ENCODE peak calls at places on chromosomes 7 and 10, in six cellular contexts. One of them, this sample, is unnamed.

GRCh38 chr10:116766241-116767198 is 24.2 kb upstream of the HSPA12A start:
- DNase-seq in naive thymus-derived CD4-positive, alpha-beta T cell: no peak
- DNase-seq in stimulated activated naive B cell treated with anti-CD40 and anti-IgM and Interleukin-4, amounts not matched to agents 10 μg/mL and 1 μg/mL and 100 μg/mL, for 72 hours: no peak
- DNase-seq in endothelial cell of umbilical vein: no peak
- DNase-seq in RCC 7860: peak
- DNase-seq in AG09319: no peak
- DNase-seq in this sample: no peak

GRCh38 chr10:45308707-45309106 is 6.7 kb downstream of the OR13A1 start:
- DNase-seq in endothelial cell of umbilical vein: no peak
- DNase-seq in AG09319: no peak
- DNase-seq in RCC 7860: no peak
- DNase-seq in stimulated activated naive B cell treated with anti-CD40 and anti-IgM and Interleukin-4, amounts not matched to agents 10 μg/mL and 1 μg/mL and 100 μg/mL, for 72 hours: no peak
- DNase-seq in naive thymus-derived CD4-positive, alpha-beta T cell: no peak
- DNase-seq in this sample: no peak

GRCh38 chr7:31094271-31094670 is 42.2 kb downstream of the ADCYAP1R1 start:
- DNase-seq in endothelial cell of umbilical vein: no peak
- DNase-seq in naive thymus-derived CD4-positive, alpha-beta T cell: no peak
- DNase-seq in AG09319: no peak
- DNase-seq in stimulated activated naive B cell treated with anti-CD40 and anti-IgM and Interleukin-4, amounts not matched to agents 10 μg/mL and 1 μg/mL and 100 μg/mL, for 72 hours: no peak
- DNase-seq in RCC 7860: no peak
- DNase-seq in this sample: no peak

GRCh38 chr7:4216016-4216415 is 466.1 kb upstream of the FOXK1 start:
- DNase-seq in endothelial cell of umbilical vein: no peak
- DNase-seq in RCC 7860: no peak
- DNase-seq in stimulated activated naive B cell treated with anti-CD40 and anti-IgM and Interleukin-4, amounts not matched to agents 10 μg/mL and 1 μg/mL and 100 μg/mL, for 72 hours: no peak
- DNase-seq in naive thymus-derived CD4-positive, alpha-beta T cell: no peak
- DNase-seq in AG09319: no peak
- DNase-seq in this sample: peak

GRCh38 chr10:29946953-29947700 is 112.3 kb downstream of the JCAD start:
- DNase-seq in RCC 7860: peak
- DNase-seq in stimulated activated naive B cell treated with anti-CD40 and anti-IgM and Interleukin-4, amounts not matched to agents 10 μg/mL and 1 μg/mL and 100 μg/mL, for 72 hours: no peak
- DNase-seq in naive thymus-derived CD4-positive, alpha-beta T cell: no peak
- DNase-seq in endothelial cell of umbilical vein: peak
- DNase-seq in AG09319: peak
- DNase-seq in this sample: peak

GRCh38 chr10:73780301-73780700 is 1.5 kb upstream of the CHCHD1 start:
- DNase-seq in AG09319: no peak
- DNase-seq in endothelial cell of umbilical vein: no peak
- DNase-seq in RCC 7860: no peak
- DNase-seq in stimulated activated naive B cell treated with anti-CD40 and anti-IgM and Interleukin-4, amounts not matched to agents 10 μg/mL and 1 μg/mL and 100 μg/mL, for 72 hours: no peak
- DNase-seq in naive thymus-derived CD4-positive, alpha-beta T cell: no peak
- DNase-seq in this sample: no peak

GRCh38 chr7:94874036-94874745 is 33.2 kb upstream of the PPP1R9A start:
- DNase-seq in naive thymus-derived CD4-positive, alpha-beta T cell: no peak
- DNase-seq in stimulated activated naive B cell treated with anti-CD40 and anti-IgM and Interleukin-4, amounts not matched to agents 10 μg/mL and 1 μg/mL and 100 μg/mL, for 72 hours: no peak
- DNase-seq in RCC 7860: peak
- DNase-seq in AG09319: no peak
- DNase-seq in endothelial cell of umbilical vein: no peak
- DNase-seq in this sample: no peak

GRCh38 chr10:93165367-93165766 is 91.7 kb downstream of the CYP26A1 start:
- DNase-seq in RCC 7860: no peak
- DNase-seq in endothelial cell of umbilical vein: no peak
- DNase-seq in stimulated activated naive B cell treated with anti-CD40 and anti-IgM and Interleukin-4, amounts not matched to agents 10 μg/mL and 1 μg/mL and 100 μg/mL, for 72 hours: no peak
- DNase-seq in naive thymus-derived CD4-positive, alpha-beta T cell: no peak
- DNase-seq in AG09319: no peak
- DNase-seq in this sample: no peak

GRCh38 chr7:134154581-134155130 is 27.5 kb downstream of the LRGUK start:
- DNase-seq in endothelial cell of umbilical vein: no peak
- DNase-seq in naive thymus-derived CD4-positive, alpha-beta T cell: no peak
- DNase-seq in AG09319: no peak
- DNase-seq in stimulated activated naive B cell treated with anti-CD40 and anti-IgM and Interleukin-4, amounts not matched to agents 10 μg/mL and 1 μg/mL and 100 μg/mL, for 72 hours: no peak
- DNase-seq in RCC 7860: no peak
- DNase-seq in this sample: no peak

GRCh38 chr10:11685787-11686218 is 56.4 kb upstream of the ECHDC3 start:
- DNase-seq in naive thymus-derived CD4-positive, alpha-beta T cell: peak
- DNase-seq in stimulated activated naive B cell treated with anti-CD40 and anti-IgM and Interleukin-4, amounts not matched to agents 10 μg/mL and 1 μg/mL and 100 μg/mL, for 72 hours: peak
- DNase-seq in AG09319: no peak
- DNase-seq in RCC 7860: no peak
- DNase-seq in endothelial cell of umbilical vein: peak
- DNase-seq in this sample: no peak

GRCh38 chr10:91974960-91975359 is 51.4 kb downstream of the BTAF1 start:
- DNase-seq in RCC 7860: peak
- DNase-seq in stimulated activated naive B cell treated with anti-CD40 and anti-IgM and Interleukin-4, amounts not matched to agents 10 μg/mL and 1 μg/mL and 100 μg/mL, for 72 hours: no peak
- DNase-seq in AG09319: peak
- DNase-seq in endothelial cell of umbilical vein: no peak
- DNase-seq in naive thymus-derived CD4-positive, alpha-beta T cell: no peak
- DNase-seq in this sample: peak

GRCh38 chr7:115300228-115300870 is 378.5 kb downstream of the MDFIC start:
- DNase-seq in naive thymus-derived CD4-positive, alpha-beta T cell: no peak
- DNase-seq in endothelial cell of umbilical vein: no peak
- DNase-seq in RCC 7860: no peak
- DNase-seq in AG09319: peak
- DNase-seq in stimulated activated naive B cell treated with anti-CD40 and anti-IgM and Interleukin-4, amounts not matched to agents 10 μg/mL and 1 μg/mL and 100 μg/mL, for 72 hours: no peak
- DNase-seq in this sample: no peak

GRCh38 chr10:90023950-90024349 is 322.6 kb downstream of the KIF20B start:
- DNase-seq in stimulated activated naive B cell treated with anti-CD40 and anti-IgM and Interleukin-4, amounts not matched to agents 10 μg/mL and 1 μg/mL and 100 μg/mL, for 72 hours: no peak
- DNase-seq in AG09319: no peak
- DNase-seq in endothelial cell of umbilical vein: no peak
- DNase-seq in RCC 7860: no peak
- DNase-seq in naive thymus-derived CD4-positive, alpha-beta T cell: no peak
- DNase-seq in this sample: no peak

GRCh38 chr7:140478361-140479061 is 794 bp downstream of the MKRN1 start:
- DNase-seq in stimulated activated naive B cell treated with anti-CD40 and anti-IgM and Interleukin-4, amounts not matched to agents 10 μg/mL and 1 μg/mL and 100 μg/mL, for 72 hours: peak
- DNase-seq in endothelial cell of umbilical vein: peak
- DNase-seq in naive thymus-derived CD4-positive, alpha-beta T cell: peak
- DNase-seq in RCC 7860: no peak
- DNase-seq in AG09319: no peak
- DNase-seq in this sample: peak

GRCh38 chr7:48098846-48099245 is 9.8 kb downstream of the UPP1 start:
- DNase-seq in AG09319: no peak
- DNase-seq in endothelial cell of umbilical vein: no peak
- DNase-seq in naive thymus-derived CD4-positive, alpha-beta T cell: no peak
- DNase-seq in RCC 7860: no peak
- DNase-seq in stimulated activated naive B cell treated with anti-CD40 and anti-IgM and Interleukin-4, amounts not matched to agents 10 μg/mL and 1 μg/mL and 100 μg/mL, for 72 hours: no peak
- DNase-seq in this sample: no peak

GRCh38 chr10:131049051-131049450 is 262.5 kb downstream of the TCERG1L start:
- DNase-seq in RCC 7860: no peak
- DNase-seq in stimulated activated naive B cell treated with anti-CD40 and anti-IgM and Interleukin-4, amounts not matched to agents 10 μg/mL and 1 μg/mL and 100 μg/mL, for 72 hours: no peak
- DNase-seq in AG09319: no peak
- DNase-seq in naive thymus-derived CD4-positive, alpha-beta T cell: no peak
- DNase-seq in endothelial cell of umbilical vein: no peak
- DNase-seq in this sample: no peak

GRCh38 chr7:30926323-30926722 is 14.7 kb downstream of the AQP1 start:
- DNase-seq in stimulated activated naive B cell treated with anti-CD40 and anti-IgM and Interleukin-4, amounts not matched to agents 10 μg/mL and 1 μg/mL and 100 μg/mL, for 72 hours: no peak
- DNase-seq in endothelial cell of umbilical vein: peak
- DNase-seq in naive thymus-derived CD4-positive, alpha-beta T cell: no peak
- DNase-seq in RCC 7860: no peak
- DNase-seq in AG09319: no peak
- DNase-seq in this sample: no peak

GRCh38 chr7:64882341-64883112 is 20.5 kb upstream of the ZNF273 start:
- DNase-seq in endothelial cell of umbilical vein: peak
- DNase-seq in stimulated activated naive B cell treated with anti-CD40 and anti-IgM and Interleukin-4, amounts not matched to agents 10 μg/mL and 1 μg/mL and 100 μg/mL, for 72 hours: no peak
- DNase-seq in RCC 7860: no peak
- DNase-seq in naive thymus-derived CD4-positive, alpha-beta T cell: no peak
- DNase-seq in AG09319: no peak
- DNase-seq in this sample: no peak

GRCh38 chr10:102678842-102679289 is 34.6 kb downstream of the TRIM8 start:
- DNase-seq in AG09319: no peak
- DNase-seq in RCC 7860: peak
- DNase-seq in stimulated activated naive B cell treated with anti-CD40 and anti-IgM and Interleukin-4, amounts not matched to agents 10 μg/mL and 1 μg/mL and 100 μg/mL, for 72 hours: no peak
- DNase-seq in naive thymus-derived CD4-positive, alpha-beta T cell: no peak
- DNase-seq in endothelial cell of umbilical vein: peak
- DNase-seq in this sample: no peak

GRCh38 chr7:129225931-129226572 is 1.2 kb downstream of the AHCYL2 start:
- DNase-seq in naive thymus-derived CD4-positive, alpha-beta T cell: no peak
- DNase-seq in RCC 7860: no peak
- DNase-seq in stimulated activated naive B cell treated with anti-CD40 and anti-IgM and Interleukin-4, amounts not matched to agents 10 μg/mL and 1 μg/mL and 100 μg/mL, for 72 hours: no peak
- DNase-seq in endothelial cell of umbilical vein: no peak
- DNase-seq in AG09319: no peak
- DNase-seq in this sample: no peak

GRCh38 chr7:76515999-76516443 is 5.7 kb downstream of the UPK3B start:
- DNase-seq in naive thymus-derived CD4-positive, alpha-beta T cell: peak
- DNase-seq in stimulated activated naive B cell treated with anti-CD40 and anti-IgM and Interleukin-4, amounts not matched to agents 10 μg/mL and 1 μg/mL and 100 μg/mL, for 72 hours: no peak
- DNase-seq in endothelial cell of umbilical vein: no peak
- DNase-seq in AG09319: peak
- DNase-seq in RCC 7860: peak
- DNase-seq in this sample: peak

GRCh38 chr7:76262683-76263402 is 39.6 kb upstream of the HSPB1 start:
- DNase-seq in AG09319: peak
- DNase-seq in stimulated activated naive B cell treated with anti-CD40 and anti-IgM and Interleukin-4, amounts not matched to agents 10 μg/mL and 1 μg/mL and 100 μg/mL, for 72 hours: no peak
- DNase-seq in RCC 7860: peak
- DNase-seq in endothelial cell of umbilical vein: peak
- DNase-seq in naive thymus-derived CD4-positive, alpha-beta T cell: no peak
- DNase-seq in this sample: peak

GRCh38 chr7:140304071-140304799 is 94.1 kb downstream of the SLC37A3 start:
- DNase-seq in AG09319: no peak
- DNase-seq in RCC 7860: no peak
- DNase-seq in naive thymus-derived CD4-positive, alpha-beta T cell: peak
- DNase-seq in stimulated activated naive B cell treated with anti-CD40 and anti-IgM and Interleukin-4, amounts not matched to agents 10 μg/mL and 1 μg/mL and 100 μg/mL, for 72 hours: peak
- DNase-seq in endothelial cell of umbilical vein: peak
- DNase-seq in this sample: no peak

GRCh38 chr10:50992356-50992866 is 81.9 kb upstream of the PRKG1 start:
- DNase-seq in endothelial cell of umbilical vein: no peak
- DNase-seq in naive thymus-derived CD4-positive, alpha-beta T cell: no peak
- DNase-seq in stimulated activated naive B cell treated with anti-CD40 and anti-IgM and Interleukin-4, amounts not matched to agents 10 μg/mL and 1 μg/mL and 100 μg/mL, for 72 hours: no peak
- DNase-seq in AG09319: no peak
- DNase-seq in RCC 7860: no peak
- DNase-seq in this sample: no peak

GRCh38 chr7:67493386-67493785 is 496.8 kb downstream of the TYW1 start:
- DNase-seq in endothelial cell of umbilical vein: no peak
- DNase-seq in stimulated activated naive B cell treated with anti-CD40 and anti-IgM and Interleukin-4, amounts not matched to agents 10 μg/mL and 1 μg/mL and 100 μg/mL, for 72 hours: no peak
- DNase-seq in AG09319: no peak
- DNase-seq in RCC 7860: no peak
- DNase-seq in naive thymus-derived CD4-positive, alpha-beta T cell: no peak
- DNase-seq in this sample: no peak

GRCh38 chr7:34162676-34163075 is 257.3 kb downstream of the BMPER start:
- DNase-seq in AG09319: no peak
- DNase-seq in naive thymus-derived CD4-positive, alpha-beta T cell: no peak
- DNase-seq in endothelial cell of umbilical vein: no peak
- DNase-seq in stimulated activated naive B cell treated with anti-CD40 and anti-IgM and Interleukin-4, amounts not matched to agents 10 μg/mL and 1 μg/mL and 100 μg/mL, for 72 hours: no peak
- DNase-seq in RCC 7860: no peak
- DNase-seq in this sample: no peak

GRCh38 chr10:15084502-15084922 is 4.1 kb downstream of the ACBD7 start:
- DNase-seq in naive thymus-derived CD4-positive, alpha-beta T cell: peak
- DNase-seq in endothelial cell of umbilical vein: peak
- DNase-seq in RCC 7860: peak
- DNase-seq in stimulated activated naive B cell treated with anti-CD40 and anti-IgM and Interleukin-4, amounts not matched to agents 10 μg/mL and 1 μg/mL and 100 μg/mL, for 72 hours: no peak
- DNase-seq in AG09319: peak
- DNase-seq in this sample: peak

GRCh38 chr7:20217193-20217948 is at the start of gene MACC1:
- DNase-seq in naive thymus-derived CD4-positive, alpha-beta T cell: peak
- DNase-seq in stimulated activated naive B cell treated with anti-CD40 and anti-IgM and Interleukin-4, amounts not matched to agents 10 μg/mL and 1 μg/mL and 100 μg/mL, for 72 hours: peak
- DNase-seq in AG09319: no peak
- DNase-seq in endothelial cell of umbilical vein: no peak
- DNase-seq in RCC 7860: no peak
- DNase-seq in this sample: no peak

GRCh38 chr10:118332948-118333710 is 9.0 kb downstream of the FAM204A start:
- DNase-seq in AG09319: no peak
- DNase-seq in RCC 7860: no peak
- DNase-seq in stimulated activated naive B cell treated with anti-CD40 and anti-IgM and Interleukin-4, amounts not matched to agents 10 μg/mL and 1 μg/mL and 100 μg/mL, for 72 hours: no peak
- DNase-seq in naive thymus-derived CD4-positive, alpha-beta T cell: no peak
- DNase-seq in endothelial cell of umbilical vein: peak
- DNase-seq in this sample: no peak

GRCh38 chr7:33639552-33640197 is 265.7 kb upstream of the BMPER start:
- DNase-seq in naive thymus-derived CD4-positive, alpha-beta T cell: no peak
- DNase-seq in AG09319: peak
- DNase-seq in endothelial cell of umbilical vein: no peak
- DNase-seq in RCC 7860: no peak
- DNase-seq in stimulated activated naive B cell treated with anti-CD40 and anti-IgM and Interleukin-4, amounts not matched to agents 10 μg/mL and 1 μg/mL and 100 μg/mL, for 72 hours: no peak
- DNase-seq in this sample: peak

GRCh38 chr10:34222359-34222758 is 592.7 kb downstream of the PARD3 start:
- DNase-seq in RCC 7860: no peak
- DNase-seq in endothelial cell of umbilical vein: no peak
- DNase-seq in AG09319: no peak
- DNase-seq in naive thymus-derived CD4-positive, alpha-beta T cell: no peak
- DNase-seq in stimulated activated naive B cell treated with anti-CD40 and anti-IgM and Interleukin-4, amounts not matched to agents 10 μg/mL and 1 μg/mL and 100 μg/mL, for 72 hours: no peak
- DNase-seq in this sample: no peak

GRCh38 chr10:98323221-98324164 is 55.5 kb upstream of the LOXL4 start:
- DNase-seq in stimulated activated naive B cell treated with anti-CD40 and anti-IgM and Interleukin-4, amounts not matched to agents 10 μg/mL and 1 μg/mL and 100 μg/mL, for 72 hours: peak
- DNase-seq in AG09319: peak
- DNase-seq in naive thymus-derived CD4-positive, alpha-beta T cell: no peak
- DNase-seq in RCC 7860: peak
- DNase-seq in endothelial cell of umbilical vein: peak
- DNase-seq in this sample: peak

GRCh38 chr7:1698951-1699350 is 28.9 kb downstream of the ELFN1 start:
- DNase-seq in RCC 7860: no peak
- DNase-seq in naive thymus-derived CD4-positive, alpha-beta T cell: no peak
- DNase-seq in stimulated activated naive B cell treated with anti-CD40 and anti-IgM and Interleukin-4, amounts not matched to agents 10 μg/mL and 1 μg/mL and 100 μg/mL, for 72 hours: no peak
- DNase-seq in AG09319: no peak
- DNase-seq in endothelial cell of umbilical vein: no peak
- DNase-seq in this sample: no peak

GRCh38 chr10:131993298-131993674 is 11.6 kb upstream of the BNIP3 start:
- DNase-seq in stimulated activated naive B cell treated with anti-CD40 and anti-IgM and Interleukin-4, amounts not matched to agents 10 μg/mL and 1 μg/mL and 100 μg/mL, for 72 hours: no peak
- DNase-seq in naive thymus-derived CD4-positive, alpha-beta T cell: no peak
- DNase-seq in RCC 7860: no peak
- DNase-seq in endothelial cell of umbilical vein: no peak
- DNase-seq in AG09319: no peak
- DNase-seq in this sample: no peak

GRCh38 chr10:69958232-69958902 is 94.3 kb upstream of the MACROH2A2 start:
- DNase-seq in stimulated activated naive B cell treated with anti-CD40 and anti-IgM and Interleukin-4, amounts not matched to agents 10 μg/mL and 1 μg/mL and 100 μg/mL, for 72 hours: peak
- DNase-seq in AG09319: no peak
- DNase-seq in naive thymus-derived CD4-positive, alpha-beta T cell: peak
- DNase-seq in endothelial cell of umbilical vein: peak
- DNase-seq in RCC 7860: peak
- DNase-seq in this sample: peak

GRCh38 chr7:146948708-146949107 is 832.1 kb downstream of the CNTNAP2 start:
- DNase-seq in stimulated activated naive B cell treated with anti-CD40 and anti-IgM and Interleukin-4, amounts not matched to agents 10 μg/mL and 1 μg/mL and 100 μg/mL, for 72 hours: no peak
- DNase-seq in AG09319: no peak
- DNase-seq in naive thymus-derived CD4-positive, alpha-beta T cell: no peak
- DNase-seq in endothelial cell of umbilical vein: no peak
- DNase-seq in RCC 7860: no peak
- DNase-seq in this sample: no peak

This sample was measured in skeletal muscle cell.